ENCODE peak calls at places on chromosome 6, in six cellular contexts. D is cardiac muscle cell, V is brain microvascular endothelial cell, W is testis, J is dorsolateral prefrontal cortex, I is choroid plexus epithelial cell. X is an unnamed sample.

GRCh38 chr6:95803889-95804288 is 211.9 kb upstream of the FUT9 start:
- DNase-seq in D (no peak), V (no peak), W (no peak), J (no peak), I (no peak), X (no peak)

GRCh38 chr6:109222848-109223247 is 127.5 kb downstream of the CEP57L1 start:
- DNase-seq in D (no peak), V (no peak), W (no peak), J (no peak), I (no peak), X (no peak)

GRCh38 chr6:1952726-1953360 is 292.6 kb downstream of the GMDS start:
- DNase-seq in D (no peak), V (peak; percentile 97), W (no peak), J (no peak), I (peak; percentile 98), X (no peak)

GRCh38 chr6:134908906-134909516 is 40.9 kb downstream of the ALDH8A1 start:
- DNase-seq in D (no peak), V (peak; percentile 99), W (peak; percentile 68), J (peak; percentile 84), I (peak; percentile 96), X (no peak)

GRCh38 chr6:35139924-35140524 is 1.1 kb downstream of the TCP11 start:
- DNase-seq in D (peak; percentile 73), V (peak; percentile 57), W (peak; percentile 51), J (peak; percentile 36), I (peak; percentile 90), X (no peak)

GRCh38 chr6:110566346-110567125 is 90.1 kb upstream of the SLC22A16 start:
- DNase-seq in D (peak; percentile 71), V (no peak), W (no peak), J (no peak), I (no peak), X (no peak)

GRCh38 chr6:106181664-106182418 is 95.7 kb downstream of the PRDM1 start:
- DNase-seq in D (no peak), V (peak; percentile 60), W (no peak), J (no peak), I (peak; percentile 81), X (no peak)

GRCh38 chr6:160274846-160275510 is 16.4 kb upstream of the SLC22A2 start:
- DNase-seq in D (no peak), V (no peak), W (no peak), J (no peak), I (no peak), X (no peak)

GRCh38 chr6:167907837-167908681 is 81.3 kb downstream of the AFDN start:
- DNase-seq in D (peak; percentile 15), V (peak; percentile 31), W (peak; percentile 52), J (peak; percentile 49), I (peak; percentile 56), X (no peak)

GRCh38 chr6:135188718-135189117 is 7.6 kb downstream of the MYB start:
- DNase-seq in D (no peak), V (no peak), W (no peak), J (no peak), I (no peak), X (no peak)

GRCh38 chr6:27908017-27908416 is 4.2 kb downstream of the OR2B2 start:
- DNase-seq in D (no peak), V (no peak), W (no peak), J (no peak), I (no peak), X (no peak)

GRCh38 chr6:145015739-145016558 is 719.4 kb downstream of the EPM2A start:
- DNase-seq in D (no peak), V (peak; percentile 86), W (no peak), J (no peak), I (peak; percentile 94), X (no peak)

GRCh38 chr6:135054238-135054574 is 416 bp downstream of the HBS1L start:
- DNase-seq in D (no peak), V (no peak), W (no peak), J (no peak), I (peak; percentile 7), X (no peak)

GRCh38 chr6:56292505-56293181 is 45.3 kb upstream of the COL21A1 start:
- DNase-seq in D (peak; percentile 76), V (peak; percentile 64), W (peak; percentile 53), J (peak; percentile 36), I (peak; percentile 89), X (no peak)

GRCh38 chr6:49225471-49225870 is 237.6 kb downstream of the MMUT start:
- DNase-seq in D (no peak), V (no peak), W (no peak), J (no peak), I (no peak), X (no peak)

GRCh38 chr6:136780972-136781371 is 11.3 kb downstream of the MAP3K5 start:
- DNase-seq in D (no peak), V (no peak), W (no peak), J (no peak), I (no peak), X (no peak)

GRCh38 chr6:153328194-153328593 is 197.1 kb upstream of the RGS17 start:
- DNase-seq in D (no peak), V (no peak), W (no peak), J (no peak), I (no peak), X (no peak)

GRCh38 chr6:79630883-79631799 is at the start of gene SH3BGRL2:
- DNase-seq in D (peak; percentile 90), V (peak; percentile 67), W (peak; percentile 76), J (peak; percentile 77), I (peak; percentile 68), X (peak; percentile 78)

GRCh38 chr6:168045141-168045691 is 33.8 kb downstream of the FRMD1 start:
- DNase-seq in D (no peak), V (no peak), W (no peak), J (no peak), I (no peak), X (peak; percentile 48)

GRCh38 chr6:114342086-114342825 is 567 bp downstream of the HS3ST5 start:
- DNase-seq in D (peak; percentile 66), V (no peak), W (peak; percentile 21), J (peak; percentile 51), I (no peak), X (no peak)

GRCh38 chr6:147625946-147626345 is 117.5 kb downstream of the SAMD5 start:
- DNase-seq in D (no peak), V (no peak), W (no peak), J (no peak), I (peak; percentile 27), X (no peak)

GRCh38 chr6:82954937-82955577 is 110.6 kb downstream of the UBE3D start:
- DNase-seq in D (no peak), V (peak; percentile 54), W (no peak), J (no peak), I (peak; percentile 52), X (no peak)

GRCh38 chr6:42315991-42316378 is 98.3 kb upstream of the MRPS10 start:
- DNase-seq in D (no peak), V (peak; percentile 97), W (no peak), J (no peak), I (peak; percentile 94), X (no peak)
- H3K4me3 ChIP-seq in D (no peak overlapping the region), V (no peak overlapping the region), W (no peak overlapping the region), J (no peak overlapping the region), I (no peak overlapping the region), X (no peak overlapping the region)

DNA sequence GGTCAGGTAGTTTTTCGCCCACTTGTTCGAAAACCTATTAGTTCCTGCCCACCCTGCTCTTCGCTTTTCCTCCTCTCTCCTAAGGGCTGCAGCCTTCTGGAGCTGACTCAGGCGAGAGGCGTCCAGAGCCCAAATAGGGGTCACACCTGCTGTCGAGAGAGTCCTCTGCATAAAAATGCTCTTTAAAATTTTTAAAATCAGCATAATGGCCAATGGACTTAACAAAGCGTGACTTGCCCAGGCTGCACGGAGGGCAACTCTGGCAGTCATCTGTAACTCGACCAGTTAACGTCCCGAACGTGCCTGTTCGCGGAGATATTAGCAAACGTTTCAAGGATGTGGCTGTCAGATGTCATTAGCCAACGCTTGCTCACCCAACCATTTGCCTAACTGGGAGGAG is 32.2 kb downstream of the TFAP2B start:
- DNase-seq in D (peak; percentile 11), V (no peak), W (no peak), J (no peak), I (no peak), X (no peak)
- H3K4me3 ChIP-seq in D (peak overlapping the region; percentile 27), V (peak overlapping the region; percentile 43), W (peak overlapping the region; percentile 47), J (peak overlapping the region; percentile 47), I (no peak overlapping the region), X (peak overlapping the region; percentile 43)

GRCh38 chr6:43019152-43019551 is 2.3 kb upstream of the RRP36 start:
- DNase-seq in D (no peak), V (no peak), W (no peak), J (no peak), I (no peak), X (no peak)

GRCh38 chr6:43013843-43014433 is at the start of the genes KLHDC3 and MEA1:
- DNase-seq in D (peak; percentile 99), V (peak; percentile 100), W (peak; percentile 100), J (peak; percentile 100), I (peak; percentile 100), X (peak; percentile 99)

GRCh38 chr6:43016935-43017334 is 2.9 kb downstream of the KLHDC3 start:
- DNase-seq in D (no peak), V (no peak), W (no peak), J (no peak), I (no peak), X (no peak)

GRCh38 chr6:43014434-43014909 is 423 bp downstream of the KLHDC3 start:
- DNase-seq in D (peak; percentile 21), V (peak; percentile 36), W (no peak), J (no peak), I (peak; percentile 61), X (no peak)

DNA sequence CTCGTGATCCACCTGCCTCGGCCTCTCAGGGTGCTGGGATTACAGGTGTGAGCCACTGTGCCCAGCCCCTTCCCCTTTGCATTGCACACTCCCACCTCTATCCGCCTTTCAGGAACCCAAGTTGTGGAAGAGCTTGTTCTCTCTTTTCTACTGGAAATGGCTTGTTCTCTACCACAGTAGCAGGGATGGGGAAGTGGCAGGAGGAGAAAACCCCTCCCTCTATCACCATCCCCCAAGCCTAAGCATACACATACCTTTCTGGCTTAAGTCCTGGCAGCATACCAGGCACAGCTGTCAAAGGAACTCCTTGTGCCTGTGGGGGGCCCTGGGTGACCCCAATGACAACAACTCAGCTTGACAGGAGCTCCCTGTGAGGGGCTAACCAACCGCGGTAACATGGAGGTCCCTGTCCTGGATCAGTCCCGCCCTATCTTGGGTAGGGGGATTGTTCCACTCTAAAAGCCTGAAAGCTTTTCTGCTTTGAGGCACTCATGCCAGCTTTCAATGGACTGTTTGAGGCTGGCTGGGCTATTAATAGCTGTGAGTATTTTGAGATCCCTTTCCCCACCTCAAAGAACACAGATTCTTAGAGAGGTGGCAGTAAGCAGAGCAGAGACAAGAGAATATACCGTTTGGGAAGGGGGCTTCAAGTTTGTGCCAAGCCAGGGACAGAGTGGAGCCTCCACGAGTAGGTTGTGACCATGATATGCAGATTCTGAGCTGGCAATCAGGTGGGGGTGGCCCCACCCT is 2.3 kb downstream of the KLHDC3 start:
- DNase-seq in D (peak; percentile 74), V (no peak), W (no peak), J (no peak), I (peak; percentile 11), X (no peak)
- H3K4me3 ChIP-seq in D (peak overlapping the region; percentile 69), V (no peak overlapping the region), W (no peak overlapping the region), J (peak overlapping the region; percentile 86), I (no peak overlapping the region), X (no peak overlapping the region)

DNA sequence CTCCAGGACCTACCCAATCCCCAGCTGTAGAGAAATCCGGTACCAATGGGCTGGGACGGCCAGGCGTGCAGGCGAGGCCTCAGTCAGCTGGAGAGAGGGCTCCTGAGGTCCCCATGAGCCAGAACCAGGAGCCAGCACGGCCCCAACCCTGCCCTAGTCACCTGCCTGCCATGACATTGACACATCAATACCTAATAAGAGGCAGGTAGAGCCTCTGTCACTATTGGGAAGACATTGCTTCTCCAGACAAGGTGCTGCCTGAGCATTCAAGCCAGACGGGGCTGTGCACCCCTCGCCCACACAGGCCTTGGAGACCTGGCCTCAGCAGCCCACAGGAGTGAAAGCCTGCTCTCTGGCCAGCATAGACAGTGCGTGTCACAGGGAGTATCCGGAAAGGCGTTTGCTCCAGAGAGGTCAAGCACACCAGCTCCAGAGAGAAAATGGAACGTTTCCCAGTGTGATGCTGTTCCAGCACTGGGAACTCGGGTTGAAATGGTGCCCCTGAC is 3.5 kb downstream of the DLL1 start:
- DNase-seq in D (no peak), V (no peak), W (peak; percentile 27), J (no peak), I (no peak), X (peak; percentile 65)
- H3K4me3 ChIP-seq in D (no peak overlapping the region), V (no peak overlapping the region), W (no peak overlapping the region), J (peak overlapping the region; percentile 92), I (no peak overlapping the region), X (peak overlapping the region; percentile 76)

X was measured in suprapubic skin.